ENCODE peak calls at places on chromosome 12, in nine cellular contexts. One of them, this sample, is unnamed.

GRCh38 chr12:103169-103981 is 36.8 kb downstream of the IQSEC3 start:
- DNase-seq in activated T-cell treated with anti-CD3 and anti-CD28 coated beads for 48 hours: no peak
- DNase-seq in KG1: no peak
- DNase-seq in germinal center: peak
- DNase-seq in substantia nigra: no peak
- DNase-seq in stimulated activated CD8-positive, alpha-beta memory T cell treated with anti-CD3 and anti-CD28 coated beads, Interleukin-4, amount 100 ng/mL, for 1 hour: no peak
- DNase-seq in cardiac muscle cell: peak
- DNase-seq in Karpas-422: peak
- DNase-seq in HEK293T: peak
- DNase-seq in this sample: no peak

GRCh38 chr12:131537267-131537920 is 173.5 kb upstream of the SFSWAP start:
- DNase-seq in activated T-cell treated with anti-CD3 and anti-CD28 coated beads for 48 hours: no peak
- DNase-seq in KG1: no peak
- DNase-seq in germinal center: no peak
- DNase-seq in substantia nigra: no peak
- DNase-seq in stimulated activated CD8-positive, alpha-beta memory T cell treated with anti-CD3 and anti-CD28 coated beads, Interleukin-4, amount 100 ng/mL, for 1 hour: no peak
- DNase-seq in cardiac muscle cell: peak
- DNase-seq in Karpas-422: no peak
- DNase-seq in HEK293T: no peak
- DNase-seq in this sample: no peak

GRCh38 chr12:82955020-82955419 is 268.3 kb downstream of the TMTC2 start:
- DNase-seq in activated T-cell treated with anti-CD3 and anti-CD28 coated beads for 48 hours: no peak
- DNase-seq in KG1: no peak
- DNase-seq in germinal center: no peak
- DNase-seq in substantia nigra: no peak
- DNase-seq in stimulated activated CD8-positive, alpha-beta memory T cell treated with anti-CD3 and anti-CD28 coated beads, Interleukin-4, amount 100 ng/mL, for 1 hour: no peak
- DNase-seq in cardiac muscle cell: no peak
- DNase-seq in Karpas-422: no peak
- DNase-seq in HEK293T: no peak
- DNase-seq in this sample: no peak

GRCh38 chr12:40431169-40431568 is 206.4 kb downstream of the LRRK2 start:
- DNase-seq in activated T-cell treated with anti-CD3 and anti-CD28 coated beads for 48 hours: no peak
- DNase-seq in KG1: no peak
- DNase-seq in germinal center: no peak
- DNase-seq in substantia nigra: no peak
- DNase-seq in stimulated activated CD8-positive, alpha-beta memory T cell treated with anti-CD3 and anti-CD28 coated beads, Interleukin-4, amount 100 ng/mL, for 1 hour: no peak
- DNase-seq in cardiac muscle cell: no peak
- DNase-seq in Karpas-422: no peak
- DNase-seq in HEK293T: no peak
- DNase-seq in this sample: no peak

GRCh38 chr12:83573676-83574075 is 887.0 kb downstream of the TMTC2 start:
- DNase-seq in activated T-cell treated with anti-CD3 and anti-CD28 coated beads for 48 hours: no peak
- DNase-seq in KG1: no peak
- DNase-seq in germinal center: no peak
- DNase-seq in substantia nigra: no peak
- DNase-seq in stimulated activated CD8-positive, alpha-beta memory T cell treated with anti-CD3 and anti-CD28 coated beads, Interleukin-4, amount 100 ng/mL, for 1 hour: no peak
- DNase-seq in cardiac muscle cell: no peak
- DNase-seq in Karpas-422: no peak
- DNase-seq in HEK293T: no peak
- DNase-seq in this sample: peak

GRCh38 chr12:15796493-15797141 is 7.4 kb upstream of the EPS8 start:
- DNase-seq in activated T-cell treated with anti-CD3 and anti-CD28 coated beads for 48 hours: no peak
- DNase-seq in KG1: no peak
- DNase-seq in germinal center: no peak
- DNase-seq in substantia nigra: no peak
- DNase-seq in stimulated activated CD8-positive, alpha-beta memory T cell treated with anti-CD3 and anti-CD28 coated beads, Interleukin-4, amount 100 ng/mL, for 1 hour: no peak
- DNase-seq in cardiac muscle cell: no peak
- DNase-seq in Karpas-422: no peak
- DNase-seq in HEK293T: no peak
- DNase-seq in this sample: no peak

GRCh38 chr12:91811481-91812287 is 334.0 kb downstream of the BTG1 start:
- DNase-seq in activated T-cell treated with anti-CD3 and anti-CD28 coated beads for 48 hours: peak
- DNase-seq in KG1: peak
- DNase-seq in germinal center: peak
- DNase-seq in substantia nigra: peak
- DNase-seq in stimulated activated CD8-positive, alpha-beta memory T cell treated with anti-CD3 and anti-CD28 coated beads, Interleukin-4, amount 100 ng/mL, for 1 hour: peak
- DNase-seq in cardiac muscle cell: peak
- DNase-seq in Karpas-422: peak
- DNase-seq in HEK293T: peak
- DNase-seq in this sample: peak

GRCh38 chr12:21223930-21224329 is 92.9 kb downstream of the SLCO1B1 start:
- DNase-seq in activated T-cell treated with anti-CD3 and anti-CD28 coated beads for 48 hours: no peak
- DNase-seq in KG1: no peak
- DNase-seq in germinal center: no peak
- DNase-seq in substantia nigra: no peak
- DNase-seq in stimulated activated CD8-positive, alpha-beta memory T cell treated with anti-CD3 and anti-CD28 coated beads, Interleukin-4, amount 100 ng/mL, for 1 hour: no peak
- DNase-seq in cardiac muscle cell: no peak
- DNase-seq in Karpas-422: no peak
- DNase-seq in HEK293T: no peak
- DNase-seq in this sample: no peak

GRCh38 chr12:94405378-94406116 is 54.1 kb downstream of the CEP83 start:
- DNase-seq in activated T-cell treated with anti-CD3 and anti-CD28 coated beads for 48 hours: no peak
- DNase-seq in KG1: no peak
- DNase-seq in germinal center: no peak
- DNase-seq in substantia nigra: no peak
- DNase-seq in stimulated activated CD8-positive, alpha-beta memory T cell treated with anti-CD3 and anti-CD28 coated beads, Interleukin-4, amount 100 ng/mL, for 1 hour: no peak
- DNase-seq in cardiac muscle cell: no peak
- DNase-seq in Karpas-422: peak
- DNase-seq in HEK293T: no peak
- DNase-seq in this sample: no peak

GRCh38 chr12:94793191-94793595 is 142.8 kb upstream of the TMCC3 start:
- DNase-seq in activated T-cell treated with anti-CD3 and anti-CD28 coated beads for 48 hours: no peak
- DNase-seq in KG1: no peak
- DNase-seq in germinal center: no peak
- DNase-seq in substantia nigra: no peak
- DNase-seq in stimulated activated CD8-positive, alpha-beta memory T cell treated with anti-CD3 and anti-CD28 coated beads, Interleukin-4, amount 100 ng/mL, for 1 hour: no peak
- DNase-seq in cardiac muscle cell: no peak
- DNase-seq in Karpas-422: no peak
- DNase-seq in HEK293T: peak
- DNase-seq in this sample: peak

GRCh38 chr12:82817368-82817767 is 130.7 kb downstream of the TMTC2 start:
- DNase-seq in activated T-cell treated with anti-CD3 and anti-CD28 coated beads for 48 hours: no peak
- DNase-seq in KG1: no peak
- DNase-seq in germinal center: no peak
- DNase-seq in substantia nigra: no peak
- DNase-seq in stimulated activated CD8-positive, alpha-beta memory T cell treated with anti-CD3 and anti-CD28 coated beads, Interleukin-4, amount 100 ng/mL, for 1 hour: no peak
- DNase-seq in cardiac muscle cell: no peak
- DNase-seq in Karpas-422: no peak
- DNase-seq in HEK293T: no peak
- DNase-seq in this sample: peak

GRCh38 chr12:62803756-62804155 is 131.2 kb downstream of the PPM1H start:
- DNase-seq in activated T-cell treated with anti-CD3 and anti-CD28 coated beads for 48 hours: no peak
- DNase-seq in KG1: no peak
- DNase-seq in germinal center: no peak
- DNase-seq in substantia nigra: no peak
- DNase-seq in stimulated activated CD8-positive, alpha-beta memory T cell treated with anti-CD3 and anti-CD28 coated beads, Interleukin-4, amount 100 ng/mL, for 1 hour: no peak
- DNase-seq in cardiac muscle cell: no peak
- DNase-seq in Karpas-422: no peak
- DNase-seq in HEK293T: no peak
- DNase-seq in this sample: no peak

GRCh38 chr12:57213068-57213715 is 3.4 kb upstream of the NXPH4 start:
- DNase-seq in activated T-cell treated with anti-CD3 and anti-CD28 coated beads for 48 hours: peak
- DNase-seq in KG1: no peak
- DNase-seq in germinal center: peak
- DNase-seq in substantia nigra: peak
- DNase-seq in stimulated activated CD8-positive, alpha-beta memory T cell treated with anti-CD3 and anti-CD28 coated beads, Interleukin-4, amount 100 ng/mL, for 1 hour: peak
- DNase-seq in cardiac muscle cell: peak
- DNase-seq in Karpas-422: peak
- DNase-seq in HEK293T: peak
- DNase-seq in this sample: peak

GRCh38 chr12:47736877-47737676 is 11.8 kb upstream of the ENDOU start:
- DNase-seq in activated T-cell treated with anti-CD3 and anti-CD28 coated beads for 48 hours: no peak
- DNase-seq in KG1: no peak
- DNase-seq in germinal center: no peak
- DNase-seq in substantia nigra: peak
- DNase-seq in stimulated activated CD8-positive, alpha-beta memory T cell treated with anti-CD3 and anti-CD28 coated beads, Interleukin-4, amount 100 ng/mL, for 1 hour: no peak
- DNase-seq in cardiac muscle cell: peak
- DNase-seq in Karpas-422: no peak
- DNase-seq in HEK293T: no peak
- DNase-seq in this sample: peak

GRCh38 chr12:31752450-31752849 is 23.6 kb upstream of the AMN1 start:
- DNase-seq in activated T-cell treated with anti-CD3 and anti-CD28 coated beads for 48 hours: no peak
- DNase-seq in KG1: no peak
- DNase-seq in germinal center: no peak
- DNase-seq in substantia nigra: no peak
- DNase-seq in stimulated activated CD8-positive, alpha-beta memory T cell treated with anti-CD3 and anti-CD28 coated beads, Interleukin-4, amount 100 ng/mL, for 1 hour: no peak
- DNase-seq in cardiac muscle cell: no peak
- DNase-seq in Karpas-422: no peak
- DNase-seq in HEK293T: no peak
- DNase-seq in this sample: no peak

GRCh38 chr12:10243803-10244520 is 31.3 kb downstream of the GABARAPL1 start:
- DNase-seq in activated T-cell treated with anti-CD3 and anti-CD28 coated beads for 48 hours: no peak
- DNase-seq in KG1: no peak
- DNase-seq in germinal center: no peak
- DNase-seq in substantia nigra: no peak
- DNase-seq in stimulated activated CD8-positive, alpha-beta memory T cell treated with anti-CD3 and anti-CD28 coated beads, Interleukin-4, amount 100 ng/mL, for 1 hour: peak
- DNase-seq in cardiac muscle cell: no peak
- DNase-seq in Karpas-422: no peak
- DNase-seq in HEK293T: no peak
- DNase-seq in this sample: no peak

GRCh38 chr12:101995684-101996083 is 66.1 kb downstream of the WASHC3 start:
- DNase-seq in activated T-cell treated with anti-CD3 and anti-CD28 coated beads for 48 hours: no peak
- DNase-seq in KG1: no peak
- DNase-seq in germinal center: no peak
- DNase-seq in substantia nigra: no peak
- DNase-seq in stimulated activated CD8-positive, alpha-beta memory T cell treated with anti-CD3 and anti-CD28 coated beads, Interleukin-4, amount 100 ng/mL, for 1 hour: no peak
- DNase-seq in cardiac muscle cell: no peak
- DNase-seq in Karpas-422: no peak
- DNase-seq in HEK293T: no peak
- DNase-seq in this sample: no peak

GRCh38 chr12:113613414-113613813 is 141.7 kb upstream of the LHX5 start:
- DNase-seq in activated T-cell treated with anti-CD3 and anti-CD28 coated beads for 48 hours: no peak
- DNase-seq in KG1: no peak
- DNase-seq in germinal center: no peak
- DNase-seq in substantia nigra: no peak
- DNase-seq in stimulated activated CD8-positive, alpha-beta memory T cell treated with anti-CD3 and anti-CD28 coated beads, Interleukin-4, amount 100 ng/mL, for 1 hour: no peak
- DNase-seq in cardiac muscle cell: no peak
- DNase-seq in Karpas-422: no peak
- DNase-seq in HEK293T: no peak
- DNase-seq in this sample: no peak

GRCh38 chr12:99147150-99147549 is 500.4 kb upstream of the GARIN6 start:
- DNase-seq in activated T-cell treated with anti-CD3 and anti-CD28 coated beads for 48 hours: no peak
- DNase-seq in KG1: no peak
- DNase-seq in germinal center: no peak
- DNase-seq in substantia nigra: no peak
- DNase-seq in stimulated activated CD8-positive, alpha-beta memory T cell treated with anti-CD3 and anti-CD28 coated beads, Interleukin-4, amount 100 ng/mL, for 1 hour: no peak
- DNase-seq in cardiac muscle cell: no peak
- DNase-seq in Karpas-422: peak
- DNase-seq in HEK293T: no peak
- DNase-seq in this sample: no peak

GRCh38 chr12:22283006-22283506 is 51.5 kb downstream of the ST8SIA1 start:
- DNase-seq in activated T-cell treated with anti-CD3 and anti-CD28 coated beads for 48 hours: no peak
- DNase-seq in KG1: no peak
- DNase-seq in germinal center: no peak
- DNase-seq in substantia nigra: no peak
- DNase-seq in stimulated activated CD8-positive, alpha-beta memory T cell treated with anti-CD3 and anti-CD28 coated beads, Interleukin-4, amount 100 ng/mL, for 1 hour: no peak
- DNase-seq in cardiac muscle cell: no peak
- DNase-seq in Karpas-422: no peak
- DNase-seq in HEK293T: no peak
- DNase-seq in this sample: peak

GRCh38 chr12:84131076-84131475 is 781.5 kb downstream of the SLC6A15 start:
- DNase-seq in activated T-cell treated with anti-CD3 and anti-CD28 coated beads for 48 hours: no peak
- DNase-seq in KG1: no peak
- DNase-seq in germinal center: no peak
- DNase-seq in substantia nigra: no peak
- DNase-seq in stimulated activated CD8-positive, alpha-beta memory T cell treated with anti-CD3 and anti-CD28 coated beads, Interleukin-4, amount 100 ng/mL, for 1 hour: no peak
- DNase-seq in cardiac muscle cell: no peak
- DNase-seq in Karpas-422: no peak
- DNase-seq in HEK293T: no peak
- DNase-seq in this sample: peak

GRCh38 chr12:100716949-100717732 is 77.4 kb upstream of the ANO4 start:
- DNase-seq in activated T-cell treated with anti-CD3 and anti-CD28 coated beads for 48 hours: no peak
- DNase-seq in KG1: no peak
- DNase-seq in germinal center: peak
- DNase-seq in substantia nigra: no peak
- DNase-seq in stimulated activated CD8-positive, alpha-beta memory T cell treated with anti-CD3 and anti-CD28 coated beads, Interleukin-4, amount 100 ng/mL, for 1 hour: no peak
- DNase-seq in cardiac muscle cell: peak
- DNase-seq in Karpas-422: no peak
- DNase-seq in HEK293T: peak
- DNase-seq in this sample: peak

GRCh38 chr12:126397071-126397571 is 1331.9 kb downstream of the AACS start:
- DNase-seq in activated T-cell treated with anti-CD3 and anti-CD28 coated beads for 48 hours: no peak
- DNase-seq in KG1: no peak
- DNase-seq in germinal center: no peak
- DNase-seq in substantia nigra: no peak
- DNase-seq in stimulated activated CD8-positive, alpha-beta memory T cell treated with anti-CD3 and anti-CD28 coated beads, Interleukin-4, amount 100 ng/mL, for 1 hour: no peak
- DNase-seq in cardiac muscle cell: no peak
- DNase-seq in Karpas-422: no peak
- DNase-seq in HEK293T: no peak
- DNase-seq in this sample: peak

GRCh38 chr12:52398176-52398575 is 8.0 kb downstream of the KRT82 start:
- DNase-seq in activated T-cell treated with anti-CD3 and anti-CD28 coated beads for 48 hours: no peak
- DNase-seq in KG1: no peak
- DNase-seq in germinal center: no peak
- DNase-seq in substantia nigra: no peak
- DNase-seq in stimulated activated CD8-positive, alpha-beta memory T cell treated with anti-CD3 and anti-CD28 coated beads, Interleukin-4, amount 100 ng/mL, for 1 hour: no peak
- DNase-seq in cardiac muscle cell: no peak
- DNase-seq in Karpas-422: no peak
- DNase-seq in HEK293T: no peak
- DNase-seq in this sample: no peak

GRCh38 chr12:101298426-101298825 is 18.5 kb downstream of the UTP20 start:
- DNase-seq in activated T-cell treated with anti-CD3 and anti-CD28 coated beads for 48 hours: no peak
- DNase-seq in KG1: no peak
- DNase-seq in germinal center: no peak
- DNase-seq in substantia nigra: no peak
- DNase-seq in stimulated activated CD8-positive, alpha-beta memory T cell treated with anti-CD3 and anti-CD28 coated beads, Interleukin-4, amount 100 ng/mL, for 1 hour: no peak
- DNase-seq in cardiac muscle cell: no peak
- DNase-seq in Karpas-422: no peak
- DNase-seq in HEK293T: no peak
- DNase-seq in this sample: peak

GRCh38 chr12:128852026-128852725 is 1.1 kb upstream of the GLT1D1 start:
- DNase-seq in activated T-cell treated with anti-CD3 and anti-CD28 coated beads for 48 hours: no peak
- DNase-seq in KG1: no peak
- DNase-seq in germinal center: no peak
- DNase-seq in substantia nigra: no peak
- DNase-seq in stimulated activated CD8-positive, alpha-beta memory T cell treated with anti-CD3 and anti-CD28 coated beads, Interleukin-4, amount 100 ng/mL, for 1 hour: no peak
- DNase-seq in cardiac muscle cell: no peak
- DNase-seq in Karpas-422: no peak
- DNase-seq in HEK293T: no peak
- DNase-seq in this sample: no peak

GRCh38 chr12:131355688-131356245 is 355.1 kb upstream of the SFSWAP start:
- DNase-seq in activated T-cell treated with anti-CD3 and anti-CD28 coated beads for 48 hours: no peak
- DNase-seq in KG1: no peak
- DNase-seq in germinal center: no peak
- DNase-seq in substantia nigra: no peak
- DNase-seq in stimulated activated CD8-positive, alpha-beta memory T cell treated with anti-CD3 and anti-CD28 coated beads, Interleukin-4, amount 100 ng/mL, for 1 hour: no peak
- DNase-seq in cardiac muscle cell: no peak
- DNase-seq in Karpas-422: no peak
- DNase-seq in HEK293T: no peak
- DNase-seq in this sample: no peak

GRCh38 chr12:9086087-9086486 is 29.6 kb downstream of the A2M start:
- DNase-seq in activated T-cell treated with anti-CD3 and anti-CD28 coated beads for 48 hours: no peak
- DNase-seq in KG1: no peak
- DNase-seq in germinal center: no peak
- DNase-seq in substantia nigra: no peak
- DNase-seq in stimulated activated CD8-positive, alpha-beta memory T cell treated with anti-CD3 and anti-CD28 coated beads, Interleukin-4, amount 100 ng/mL, for 1 hour: no peak
- DNase-seq in cardiac muscle cell: no peak
- DNase-seq in Karpas-422: no peak
- DNase-seq in HEK293T: no peak
- DNase-seq in this sample: no peak

GRCh38 chr12:24795699-24796385 is 153.1 kb downstream of the BCAT1 start:
- DNase-seq in activated T-cell treated with anti-CD3 and anti-CD28 coated beads for 48 hours: no peak
- DNase-seq in KG1: no peak
- DNase-seq in germinal center: no peak
- DNase-seq in substantia nigra: no peak
- DNase-seq in stimulated activated CD8-positive, alpha-beta memory T cell treated with anti-CD3 and anti-CD28 coated beads, Interleukin-4, amount 100 ng/mL, for 1 hour: no peak
- DNase-seq in cardiac muscle cell: no peak
- DNase-seq in Karpas-422: no peak
- DNase-seq in HEK293T: no peak
- DNase-seq in this sample: peak

GRCh38 chr12:118494776-118495175 is 118.4 kb downstream of the SUDS3 start:
- DNase-seq in activated T-cell treated with anti-CD3 and anti-CD28 coated beads for 48 hours: no peak
- DNase-seq in KG1: no peak
- DNase-seq in germinal center: no peak
- DNase-seq in substantia nigra: no peak
- DNase-seq in stimulated activated CD8-positive, alpha-beta memory T cell treated with anti-CD3 and anti-CD28 coated beads, Interleukin-4, amount 100 ng/mL, for 1 hour: no peak
- DNase-seq in cardiac muscle cell: no peak
- DNase-seq in Karpas-422: no peak
- DNase-seq in HEK293T: no peak
- DNase-seq in this sample: no peak

GRCh38 chr12:99427104-99427503 is 220.4 kb upstream of the GARIN6 start:
- DNase-seq in activated T-cell treated with anti-CD3 and anti-CD28 coated beads for 48 hours: no peak
- DNase-seq in KG1: no peak
- DNase-seq in germinal center: no peak
- DNase-seq in substantia nigra: no peak
- DNase-seq in stimulated activated CD8-positive, alpha-beta memory T cell treated with anti-CD3 and anti-CD28 coated beads, Interleukin-4, amount 100 ng/mL, for 1 hour: no peak
- DNase-seq in cardiac muscle cell: no peak
- DNase-seq in Karpas-422: peak
- DNase-seq in HEK293T: no peak
- DNase-seq in this sample: no peak

This sample was measured in fibroblast of villous mesenchyme.